ENCODE peak calls at places on chromosomes 7 and 10, in nine cellular contexts. H is naive thymus-derived CD8-positive, alpha-beta T cell; X is NCI-H1092; D is activated B cell treated with CpG ODN at 0.5 μM for 24 hours; Z is A549; B is cerebellum; R is NCI-H748 treated with DMSO at 0.1 percent for 48 hours; K is anterior cingulate cortex; C is stimulated activated CD4-positive, alpha-beta T cell treated with anti-CD3 and anti-CD28 coated beads, Interleukin-12 subunit alpha, Interleukin-12 subunit beta, amount 100 ng/mL, for 48 hours. T is an unnamed sample.

GRCh38 chr7:130996841-130997231 is 262.8 kb upstream of the KLF14 start:
- DNase-seq in X (peak; percentile 25), D (no peak), B (no peak), K (no peak), H (no peak), Z (peak; percentile 69), R (peak; percentile 80), C (no peak), T (peak; percentile 37)

GRCh38 chr7:139232893-139233292 is 1.9 kb downstream of the UBN2 start:
- DNase-seq in X (no peak), H (no peak), C (no peak), K (no peak), Z (no peak), B (no peak), D (no peak), R (no peak), T (no peak)

GRCh38 chr7:154302380-154302779 is 250.2 kb downstream of the DPP6 start:
- DNase-seq in K (no peak), B (peak; percentile 21), X (no peak), D (no peak), Z (no peak), H (no peak), C (no peak), R (no peak), T (peak; percentile 37)

GRCh38 chr10:128630787-128631252 is 504.6 kb upstream of the MKI67 start:
- DNase-seq in X (no peak), Z (no peak), K (no peak), B (no peak), D (no peak), H (no peak), C (no peak), R (peak; percentile 29), T (no peak)

GRCh38 chr7:157900011-157900410 is 563.2 kb downstream of the DNAJB6 start:
- DNase-seq in X (peak; percentile 82), C (no peak), B (no peak), D (no peak), K (no peak), H (no peak), Z (no peak), R (no peak), T (no peak)

GRCh38 chr7:102317231-102318059 is 30.8 kb downstream of the SH2B2 start:
- DNase-seq in R (no peak), Z (no peak), X (no peak), K (no peak), H (no peak), D (no peak), C (no peak), B (no peak), T (no peak)

GRCh38 chr7:151229249-151229648 is 2.2 kb upstream of the ABCF2 start:
- DNase-seq in H (no peak), C (no peak), R (no peak), Z (no peak), X (no peak), B (no peak), K (no peak), D (no peak), T (no peak)

GRCh38 chr10:78319841-78320240 is 286.2 kb downstream of the RPS24 start:
- DNase-seq in X (no peak), Z (no peak), R (no peak), B (no peak), K (no peak), D (no peak), C (no peak), H (no peak), T (no peak)

GRCh38 chr7:50739744-50740455 is 42.8 kb downstream of the GRB10 start:
- DNase-seq in H (peak; percentile 39), R (no peak), X (no peak), B (no peak), D (no peak), C (peak; percentile 28), K (no peak), Z (no peak), T (no peak)

GRCh38 chr7:155190608-155191536 is 106.8 kb upstream of the INSIG1 start:
- DNase-seq in B (peak; percentile 70), X (no peak), Z (peak; percentile 28), K (peak; percentile 9), R (no peak), C (peak; percentile 31), H (peak; percentile 51), D (peak; percentile 70), T (peak; percentile 76)

GRCh38 chr7:80611779-80612178 is 26.7 kb upstream of the CD36 start:
- DNase-seq in D (no peak), C (no peak), H (no peak), R (peak; percentile 77), X (peak; percentile 81), Z (peak; percentile 79), K (no peak), B (peak; percentile 49), T (no peak)

GRCh38 chr10:117502421-117503169 is 40.0 kb upstream of the EMX2 start:
- DNase-seq in Z (no peak), X (no peak), R (no peak), K (no peak), B (no peak), C (no peak), D (no peak), H (no peak), T (no peak)

GRCh38 chr7:130162196-130162595 is 43.0 kb downstream of the TMEM209 start:
- DNase-seq in Z (no peak), C (no peak), K (no peak), H (no peak), R (no peak), B (no peak), X (no peak), D (no peak), T (no peak)

GRCh38 chr10:82506680-82507376 is 631.8 kb downstream of the NRG3 start:
- DNase-seq in C (no peak), B (no peak), Z (no peak), D (no peak), R (no peak), H (no peak), X (no peak), K (no peak), T (no peak)

GRCh38 chr10:122637371-122637770 is 62.3 kb downstream of the C10orf120 start:
- DNase-seq in K (no peak), C (no peak), R (no peak), H (no peak), X (peak; percentile 62), Z (no peak), B (no peak), D (no peak), T (no peak)

GRCh38 chr7:74665296-74665938 is 7.9 kb downstream of the GTF2I start:
- DNase-seq in R (no peak), Z (no peak), C (no peak), B (no peak), X (no peak), K (no peak), H (no peak), D (no peak), T (no peak)

GRCh38 chr7:27689045-27689877 is 26.6 kb upstream of the HIBADH start:
- DNase-seq in Z (peak; percentile 45), B (no peak), H (no peak), R (no peak), K (no peak), C (no peak), X (peak; percentile 25), D (no peak), T (peak; percentile 37)

GRCh38 chr10:127418536-127419168 is 130.5 kb upstream of the NPS start:
- DNase-seq in X (no peak), R (no peak), Z (no peak), C (no peak), B (no peak), H (no peak), K (no peak), D (no peak), T (no peak)

GRCh38 chr10:129707406-129708388 is 240.7 kb downstream of the MGMT start:
- DNase-seq in K (no peak), D (no peak), C (no peak), B (peak; percentile 7), H (no peak), X (peak; percentile 9), Z (no peak), R (no peak), T (no peak)

GRCh38 chr7:98852826-98853225 is 17.0 kb downstream of the TMEM130 start:
- DNase-seq in B (no peak), D (no peak), R (no peak), K (no peak), Z (no peak), X (no peak), C (no peak), H (no peak), T (no peak)

GRCh38 chr10:127977368-127978009 is 70.6 kb downstream of the PTPRE start:
- DNase-seq in K (peak; percentile 43), X (no peak), R (no peak), B (no peak), C (no peak), Z (peak; percentile 5), D (no peak), H (no peak), T (no peak)

GRCh38 chr10:15236340-15236739 is 67.8 kb upstream of the NMT2 start:
- DNase-seq in C (no peak), R (no peak), K (no peak), H (no peak), D (no peak), B (no peak), Z (no peak), X (no peak), T (no peak)

GRCh38 chr10:96358851-96359540 is at the start of gene OPALIN:
- DNase-seq in H (no peak), R (no peak), Z (no peak), X (no peak), D (no peak), C (no peak), K (peak; percentile 27), B (no peak), T (no peak)

GRCh38 chr10:46247808-46248569 is 38.8 kb upstream of the ANTXRL start:
- DNase-seq in D (no peak), B (no peak), H (no peak), Z (no peak), R (no peak), X (no peak), K (no peak), C (no peak), T (no peak)

GRCh38 chr10:123016228-123016627 is 7.4 kb downstream of the ACADSB start:
- DNase-seq in B (no peak), Z (no peak), X (no peak), D (no peak), H (no peak), K (no peak), R (no peak), C (no peak), T (no peak)

GRCh38 chr7:158975526-158976467 is 119.4 kb downstream of the DYNC2I1 start:
- DNase-seq in X (no peak), K (no peak), C (peak; percentile 36), B (no peak), H (no peak), R (peak; percentile 42), D (no peak), Z (no peak), T (no peak)

GRCh38 chr7:121541457-121541856 is 145.3 kb upstream of the FAM3C start:
- DNase-seq in H (no peak), R (no peak), X (no peak), K (no peak), D (no peak), C (no peak), Z (peak; percentile 5), B (no peak), T (no peak)